ENCODE peak calls at places on chromosomes 3 and 15, in six cellular contexts. G, C, Q, H, R and V are unnamed samples.
A peak's percentile ranks its signal among the peaks of the same experiment; 100 is the strongest.

GRCh38 chr15:79881668-79882067 is 15.1 kb downstream of the MTHFS start:
- DNase-seq in G (no peak), C (no peak), Q (no peak), H (no peak), R (no peak), V (no peak)

GRCh38 chr15:70466895-70467529 is 296.3 kb downstream of the UACA start:
- DNase-seq in G (no peak), C (peak; percentile 39), Q (peak; percentile 48), H (peak; percentile 43), R (peak; percentile 62), V (peak; percentile 46)

GRCh38 chr15:83053151-83053550 is 13.9 kb downstream of the BTBD1 start:
- DNase-seq in G (no peak), C (no peak), Q (no peak), H (no peak), R (peak; percentile 84), V (no peak)

GRCh38 chr15:40793216-40793989 is 13.5 kb upstream of the ZFYVE19 start:
- DNase-seq in G (no peak), C (no peak), Q (no peak), H (peak; percentile 48), R (peak; percentile 93), V (no peak)

GRCh38 chr3:27559381-27559780 is 75.2 kb upstream of the SLC4A7 start:
- DNase-seq in G (no peak), C (no peak), Q (no peak), H (no peak), R (no peak), V (no peak)

GRCh38 chr15:70826634-70827033 is 27.3 kb downstream of the LARP6 start:
- DNase-seq in G (no peak), C (no peak), Q (no peak), H (peak; percentile 50), R (peak; percentile 89), V (no peak)

GRCh38 chr3:112247900-112248299 is 46.1 kb downstream of the SLC9C1 start:
- DNase-seq in G (no peak), C (no peak), Q (no peak), H (no peak), R (no peak), V (no peak)

GRCh38 chr15:68818088-68818670 is 2.5 kb downstream of the ANP32A start:
- DNase-seq in G (peak; percentile 50), C (peak; percentile 56), Q (peak; percentile 68), H (peak; percentile 70), R (peak; percentile 81), V (peak; percentile 63)

GRCh38 chr15:60590935-60591490 is 112.1 kb upstream of the ICE2 start:
- DNase-seq in G (no peak), C (peak; percentile 36), Q (peak; percentile 54), H (peak; percentile 45), R (peak; percentile 20), V (peak; percentile 46)

GRCh38 chr3:194282436-194283122 is 68.5 kb downstream of the CPN2 start:
- DNase-seq in G (no peak), C (no peak), Q (peak; percentile 13), H (no peak), R (no peak), V (no peak)

GRCh38 chr3:193826126-193826795 is 233.3 kb downstream of the OPA1 start:
- DNase-seq in G (no peak), C (no peak), Q (no peak), H (peak; percentile 46), R (peak; percentile 39), V (no peak)

GRCh38 chr3:127036209-127037020 is 53.5 kb downstream of the PLXNA1 start:
- DNase-seq in G (no peak), C (no peak), Q (no peak), H (peak; percentile 24), R (no peak), V (peak; percentile 14)

GRCh38 chr3:58204713-58205112 is 6.1 kb downstream of the DNASE1L3 start:
- DNase-seq in G (no peak), C (no peak), Q (no peak), H (no peak), R (no peak), V (no peak)

GRCh38 chr15:95329362-95329761 is 1001.1 kb upstream of the NR2F2 start:
- DNase-seq in G (no peak), C (no peak), Q (no peak), H (no peak), R (no peak), V (no peak)

GRCh38 chr3:149471991-149472390 is 2.5 kb upstream of the TM4SF4 start:
- DNase-seq in G (no peak), C (no peak), Q (no peak), H (no peak), R (peak; percentile 58), V (no peak)

GRCh38 chr3:187024561-187025226 is 94.4 kb downstream of the ST6GAL1 start:
- DNase-seq in G (no peak), C (no peak), Q (no peak), H (no peak), R (no peak), V (no peak)

GRCh38 chr3:142279965-142280590 is 54.7 kb upstream of the GK5 start:
- DNase-seq in G (peak; percentile 12), C (peak; percentile 34), Q (peak; percentile 16), H (peak; percentile 32), R (peak; percentile 78), V (no peak)

GRCh38 chr15:69523010-69524001 is 70.7 kb downstream of the RPLP1 start:
- DNase-seq in G (peak; percentile 50), C (peak; percentile 94), Q (peak; percentile 66), H (peak; percentile 68), R (peak; percentile 69), V (peak; percentile 64)

GRCh38 chr3:111260878-111261277 is 189.3 kb downstream of the NECTIN3 start:
- DNase-seq in G (no peak), C (no peak), Q (no peak), H (no peak), R (peak; percentile 31), V (no peak)

GRCh38 chr3:75272708-75273107 is 391.4 kb upstream of the FRG2C start:
- DNase-seq in G (no peak), C (no peak), Q (no peak), H (no peak), R (peak; percentile 17), V (no peak)

GRCh38 chr3:123683146-123683545 is 98.3 kb upstream of the HACD2 start:
- DNase-seq in G (no peak), C (no peak), Q (no peak), H (no peak), R (peak; percentile 25), V (no peak)